ENCODE peak calls at places on chromosomes 2 and 18, in four cellular contexts. One of them, this sample, is unnamed. For H3K36me3, the result is how much of the 10 kb centered on the place peaks cover.

GRCh38 chr2:25276569-25277465 is 64.9 kb downstream of the DNMT3A start:
- DNase-seq in uterus: peak
- DNase-seq in heart left ventricle: peak
- DNase-seq in body of pancreas: peak
- DNase-seq in this sample: no peak

GRCh38 chr2:70357076-70358071 is 55.5 kb upstream of the FAM136A start:
- DNase-seq in body of pancreas: no peak
- DNase-seq in uterus: no peak
- DNase-seq in heart left ventricle: no peak
- DNase-seq in this sample: no peak

GRCh38 chr2:151762694-151763093 is 28.4 kb upstream of the NEB start:
- DNase-seq in heart left ventricle: no peak
- DNase-seq in body of pancreas: no peak
- DNase-seq in uterus: no peak
- DNase-seq in this sample: no peak

GRCh38 chr2:112634874-112635157 is 10.9 kb upstream of the SLC20A1 start:
- DNase-seq in body of pancreas: no peak
- DNase-seq in heart left ventricle: no peak
- DNase-seq in uterus: no peak
- DNase-seq in this sample: no peak

GRCh38 chr2:190649035-190649797 is at the start of gene NAB1:
- DNase-seq in heart left ventricle: peak
- DNase-seq in uterus: peak
- DNase-seq in body of pancreas: peak
- DNase-seq in this sample: peak

GRCh38 chr2:62672601-62673000 is 32.9 kb upstream of the EHBP1 start:
- DNase-seq in body of pancreas: no peak
- DNase-seq in heart left ventricle: peak
- DNase-seq in uterus: no peak
- DNase-seq in this sample: no peak

GRCh38 chr2:39448169-39448502 is 11.1 kb upstream of the MAP4K3 start:
- DNase-seq in heart left ventricle: no peak
- DNase-seq in uterus: no peak
- DNase-seq in body of pancreas: no peak
- DNase-seq in this sample: no peak

GRCh38 chr18:72871091-72871490 is 3.3 kb upstream of the NETO1 start:
- DNase-seq in heart left ventricle: no peak
- DNase-seq in body of pancreas: no peak
- DNase-seq in uterus: no peak
- DNase-seq in this sample: no peak

GRCh38 chr2:52918551-52918950 is 849.1 kb upstream of the CHAC2 start:
- DNase-seq in body of pancreas: no peak
- DNase-seq in heart left ventricle: no peak
- DNase-seq in uterus: no peak
- DNase-seq in this sample: no peak

GRCh38 chr2:229943770-229944449 is 21.6 kb downstream of the FBXO36 start:
- DNase-seq in body of pancreas: no peak
- DNase-seq in uterus: no peak
- DNase-seq in heart left ventricle: no peak
- DNase-seq in this sample: no peak

GRCh38 chr2:124193706-124194105 is 168.6 kb downstream of the CNTNAP5 start:
- DNase-seq in heart left ventricle: no peak
- DNase-seq in uterus: no peak
- DNase-seq in body of pancreas: no peak
- DNase-seq in this sample: no peak

GRCh38 chr2:34308140-34308539 is 709.0 kb upstream of the FAM98A start:
- DNase-seq in body of pancreas: no peak
- DNase-seq in uterus: no peak
- DNase-seq in heart left ventricle: no peak
- DNase-seq in this sample: no peak

GRCh38 chr2:71478806-71479205 is 25.4 kb downstream of the DYSF start:
- DNase-seq in body of pancreas: no peak
- DNase-seq in heart left ventricle: no peak
- DNase-seq in uterus: no peak
- DNase-seq in this sample: no peak
- H3K36me3 ChIP-seq in body of pancreas: under half
- H3K36me3 ChIP-seq in heart left ventricle: under half
- H3K36me3 ChIP-seq in uterus: under half
- H3K36me3 ChIP-seq in this sample: under half

DNA sequence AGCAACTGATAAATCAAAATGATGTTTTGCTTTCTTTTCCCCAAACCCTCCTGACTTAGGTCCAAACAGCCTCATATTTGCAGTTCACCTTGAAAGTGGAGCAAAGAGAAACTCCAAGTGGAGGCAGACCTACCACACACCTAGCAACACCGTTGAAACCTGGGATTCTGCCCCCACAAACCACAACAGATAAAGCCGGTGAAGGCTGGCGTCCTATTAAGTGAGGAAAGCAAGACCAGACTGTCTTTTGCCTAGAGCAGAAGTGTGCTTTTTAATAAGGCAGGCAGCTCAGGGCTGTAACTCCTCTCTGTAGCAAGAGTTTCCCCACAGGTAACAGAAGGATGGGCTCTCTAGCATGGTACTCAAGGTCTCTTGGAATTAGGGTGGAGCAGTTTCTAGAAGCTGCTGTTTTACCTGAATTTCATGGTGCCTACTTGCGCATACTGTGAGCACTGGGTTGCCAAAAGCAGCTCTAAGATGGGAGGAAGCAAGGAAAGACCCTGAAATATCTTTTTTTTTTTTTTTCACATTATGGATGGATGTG is 336.9 kb downstream of the BCL11A start:
- DNase-seq in body of pancreas: no peak
- DNase-seq in heart left ventricle: no peak
- DNase-seq in uterus: no peak
- DNase-seq in this sample: no peak
- H3K36me3 ChIP-seq in body of pancreas: under half
- H3K36me3 ChIP-seq in heart left ventricle: under half
- H3K36me3 ChIP-seq in uterus: under half
- H3K36me3 ChIP-seq in this sample: under half

GRCh38 chr18:53134711-53135110 is 794.7 kb downstream of the DCC start:
- DNase-seq in heart left ventricle: no peak
- DNase-seq in body of pancreas: no peak
- DNase-seq in uterus: no peak
- DNase-seq in this sample: no peak
- H3K36me3 ChIP-seq in heart left ventricle: under half
- H3K36me3 ChIP-seq in body of pancreas: under half
- H3K36me3 ChIP-seq in uterus: under half
- H3K36me3 ChIP-seq in this sample: under half

GRCh38 chr2:55247025-55247424 is 14.5 kb downstream of the RPS27A start:
- DNase-seq in heart left ventricle: no peak
- DNase-seq in uterus: no peak
- DNase-seq in body of pancreas: no peak
- DNase-seq in this sample: no peak
- H3K36me3 ChIP-seq in heart left ventricle: half or more
- H3K36me3 ChIP-seq in uterus: under half
- H3K36me3 ChIP-seq in body of pancreas: under half
- H3K36me3 ChIP-seq in this sample: under half

This sample was measured in BE2C.